ENCODE peak calls at places on chromosomes 12 and 14, in four cellular contexts. Y is activated CD8-positive, alpha-beta T cell treated with anti-CD3 and anti-CD28 coated beads for 36 hours; G is gastroesophageal sphincter; E is activated T-cell treated with anti-CD3 and anti-CD28 coated beads, Interleukin-2, amount 50 U/mL, for 4 hours. A is an unnamed sample.

GRCh38 chr12:23561536-23561935 is 387.9 kb downstream of the SOX5 start:
- ATAC-seq in G (no peak), Y (no peak), E (no peak), A (no peak)

GRCh38 chr12:46442723-46443122 is 70.2 kb upstream of the SLC38A2 start:
- ATAC-seq in G (no peak), E (no peak), Y (no peak), A (no peak)

GRCh38 chr14:100070310-100070709 is 5.1 kb downstream of the EVL start:
- ATAC-seq in E (no peak), Y (no peak), G (no peak), A (no peak)

GRCh38 chr14:58687232-58687795 is 49.6 kb downstream of the DACT1 start:
- ATAC-seq in Y (no peak), G (no peak), E (no peak), A (no peak)

GRCh38 chr14:77359626-77360025 is 17.3 kb downstream of the TMED8 start:
- ATAC-seq in Y (no peak), E (no peak), G (no peak), A (no peak)

GRCh38 chr12:104683831-104684503 is 227.2 kb downstream of the CHST11 start:
- ATAC-seq in E (no peak), Y (no peak), G (no peak), A (no peak)

GRCh38 chr14:80988192-80988591 is 32.8 kb downstream of the TSHR start:
- ATAC-seq in Y (peak; percentile 13), E (no peak), G (no peak), A (no peak)

GRCh38 chr14:102695172-102695569 is 82.1 kb upstream of the TRAF3 start:
- ATAC-seq in E (no peak), Y (no peak), G (no peak), A (no peak)

GRCh38 chr12:62606654-62607053 is 140.0 kb downstream of the MON2 start:
- ATAC-seq in E (no peak), Y (no peak), G (no peak), A (no peak)

GRCh38 chr12:69986109-69986508 is 161.1 kb downstream of the MYRFL start:
- ATAC-seq in E (no peak), Y (no peak), G (no peak), A (no peak)

GRCh38 chr14:61125314-61126082 is 144.5 kb downstream of the SLC38A6 start:
- ATAC-seq in E (no peak), G (no peak), Y (no peak), A (no peak)

GRCh38 chr12:114416028-114416427 is 10.1 kb upstream of the TBX5 start:
- ATAC-seq in G (no peak), E (no peak), Y (no peak), A (no peak)

GRCh38 chr12:104419717-104420116 is 37.0 kb upstream of the CHST11 start:
- ATAC-seq in Y (no peak), G (no peak), E (no peak), A (no peak)

GRCh38 chr12:114698566-114699163 is 14.7 kb upstream of the TBX3 start:
- ATAC-seq in Y (no peak), E (no peak), G (no peak), A (no peak)

GRCh38 chr12:85733984-85734383 is 102.2 kb downstream of the RASSF9 start:
- ATAC-seq in E (no peak), G (no peak), Y (no peak), A (no peak)

GRCh38 chr12:26338574-26339572 is 143.5 kb downstream of the SSPN start:
- ATAC-seq in E (no peak), G (no peak), Y (no peak), A (no peak)

GRCh38 chr12:1611775-1612174 is 17.3 kb upstream of the WNT5B start:
- ATAC-seq in G (peak; percentile 49), E (no peak), Y (no peak), A (no peak)

GRCh38 chr14:101853455-101854018 is 92.0 kb downstream of the PPP2R5C start:
- ATAC-seq in Y (no peak), E (no peak), G (no peak), A (no peak)

GRCh38 chr12:12748051-12748450 is 30.9 kb downstream of the CDKN1B start:
- ATAC-seq in G (no peak), E (no peak), Y (no peak), A (no peak)

GRCh38 chr12:125114365-125115141 is 49.3 kb downstream of the AACS start:
- ATAC-seq in E (no peak), G (no peak), Y (peak; percentile 84), A (peak; percentile 78)

GRCh38 chr12:124537525-124538193 is 29.8 kb downstream of the NCOR2 start:
- ATAC-seq in G (peak; percentile 20), E (no peak), Y (no peak), A (no peak)

GRCh38 chr12:50211392-50212070 is 44.4 kb upstream of the CERS5 start:
- ATAC-seq in E (no peak), Y (peak; percentile 42), G (peak; percentile 34), A (no peak)

GRCh38 chr12:106127289-106128126 is 11.2 kb downstream of the NUAK1 start:
- ATAC-seq in Y (no peak), E (no peak), G (peak; percentile 23), A (no peak)

GRCh38 chr12:85569261-85569660 is 266.9 kb downstream of the RASSF9 start:
- ATAC-seq in G (no peak), Y (no peak), E (no peak), A (no peak)

GRCh38 chr12:44647891-44648690 is 228.0 kb downstream of the NELL2 start:
- ATAC-seq in E (peak; percentile 40), Y (peak; percentile 84), G (no peak), A (peak; percentile 69)

GRCh38 chr12:50928392-50928791 is 24.0 kb upstream of the HIGD1C start:
- ATAC-seq in Y (no peak), E (no peak), G (no peak), A (no peak)

GRCh38 chr12:9687228-9687627 is 17.7 kb downstream of the CLEC2D start:
- ATAC-seq in Y (peak; percentile 70), E (peak; percentile 69), G (no peak), A (peak; percentile 78)